ENCODE peak calls at places on chromosomes 11 and 22, in eight cellular contexts. U, H, Y, G, F, Z, X and K are unnamed samples.

GRCh38 chr11:108824601-108825000 is 159.7 kb downstream of the DDX10 start:
- DNase-seq in U (no peak), H (no peak), Y (no peak), G (no peak), F (no peak), Z (no peak), X (no peak), K (no peak)

GRCh38 chr22:28855355-28856094 is 27.8 kb upstream of the ZNRF3 start:
- DNase-seq in U (peak; percentile 20), H (peak; percentile 57), Y (peak; percentile 73), G (peak; percentile 70), F (no peak), Z (peak; percentile 60), X (no peak), K (peak; percentile 37)

GRCh38 chr11:68106165-68106940 is 14.8 kb downstream of the CHKA start:
- DNase-seq in U (no peak), H (no peak), Y (no peak), G (peak; percentile 62), F (no peak), Z (no peak), X (no peak), K (no peak)

GRCh38 chr11:121741954-121742361 is 289.2 kb upstream of the SORL1-AS1 start:
- DNase-seq in U (no peak), H (peak; percentile 3), Y (no peak), G (no peak), F (peak; percentile 73), Z (no peak), X (peak; percentile 88), K (no peak)

GRCh38 chr11:111524056-111524455 is 9.5 kb downstream of the HOATZ start:
- DNase-seq in U (no peak), H (no peak), Y (no peak), G (no peak), F (no peak), Z (no peak), X (no peak), K (no peak)

GRCh38 chr22:31650391-31650790 is 11.6 kb downstream of the PISD start:
- DNase-seq in U (no peak), H (peak; percentile 70), Y (no peak), G (no peak), F (no peak), Z (peak; percentile 28), X (no peak), K (no peak)

GRCh38 chr22:17121235-17122195 is at the start of gene TMEM121B:
- DNase-seq in U (peak; percentile 24), H (peak; percentile 36), Y (no peak), G (peak; percentile 59), F (peak; percentile 84), Z (peak; percentile 17), X (peak; percentile 79), K (peak; percentile 25)

GRCh38 chr11:116578971-116579687 is 193.7 kb downstream of the BUD13 start:
- DNase-seq in U (no peak), H (no peak), Y (no peak), G (no peak), F (peak; percentile 82), Z (no peak), X (no peak), K (no peak)

GRCh38 chr11:65884716-65885092 is 3.6 kb downstream of the FIBP start:
- DNase-seq in U (peak; percentile 77), H (no peak), Y (no peak), G (peak; percentile 86), F (peak; percentile 59), Z (peak; percentile 64), X (peak; percentile 85), K (no peak)

GRCh38 chr11:96311120-96311568 is 31.9 kb downstream of the MAML2 start:
- DNase-seq in U (no peak), H (peak; percentile 73), Y (no peak), G (peak; percentile 33), F (no peak), Z (peak; percentile 62), X (no peak), K (no peak)

GRCh38 chr22:21866821-21867527 is 471 bp downstream of the MAPK1 start:
- DNase-seq in U (peak; percentile 12), H (peak; percentile 16), Y (no peak), G (peak; percentile 12), F (peak; percentile 38), Z (no peak), X (peak; percentile 64), K (no peak)